ENCODE peak calls at places on chromosomes 11 and 22, in five cellular contexts. One of them, this sample, is unnamed.

GRCh38 chr11:126332221-126332711 is 23.2 kb upstream of the ST3GAL4 start:
- DNase-seq in cardiac fibroblast: peak
- DNase-seq in progenitor cell of endocrine pancreas: no peak
- DNase-seq in HFFc6: peak
- DNase-seq in BE2C: peak
- DNase-seq in this sample: no peak

GRCh38 chr11:27228891-27229290 is 134.1 kb downstream of the CCDC34 start:
- DNase-seq in cardiac fibroblast: no peak
- DNase-seq in progenitor cell of endocrine pancreas: no peak
- DNase-seq in HFFc6: no peak
- DNase-seq in BE2C: no peak
- DNase-seq in this sample: no peak

GRCh38 chr22:33728847-33729246 is 191.4 kb downstream of the LARGE1 start:
- DNase-seq in cardiac fibroblast: no peak
- DNase-seq in progenitor cell of endocrine pancreas: no peak
- DNase-seq in HFFc6: no peak
- DNase-seq in BE2C: no peak
- DNase-seq in this sample: no peak

GRCh38 chr22:41256898-41257260 is 16.1 kb upstream of the CHADL start:
- DNase-seq in cardiac fibroblast: peak
- DNase-seq in progenitor cell of endocrine pancreas: no peak
- DNase-seq in HFFc6: no peak
- DNase-seq in BE2C: no peak
- DNase-seq in this sample: no peak

GRCh38 chr11:94020777-94021615 is at the start of gene HEPHL1:
- DNase-seq in cardiac fibroblast: no peak
- DNase-seq in progenitor cell of endocrine pancreas: no peak
- DNase-seq in HFFc6: peak
- DNase-seq in BE2C: no peak
- DNase-seq in this sample: no peak

GRCh38 chr11:56819916-56820315 is 71.4 kb upstream of the OR9G4 start:
- DNase-seq in cardiac fibroblast: no peak
- DNase-seq in progenitor cell of endocrine pancreas: no peak
- DNase-seq in HFFc6: no peak
- DNase-seq in BE2C: no peak
- DNase-seq in this sample: no peak

GRCh38 chr11:9760180-9760550 is 96.3 kb downstream of the SWAP70 start:
- DNase-seq in cardiac fibroblast: peak
- DNase-seq in progenitor cell of endocrine pancreas: no peak
- DNase-seq in HFFc6: peak
- DNase-seq in BE2C: no peak
- DNase-seq in this sample: peak

GRCh38 chr11:133950874-133951483 is 5.8 kb downstream of the IGSF9B start:
- DNase-seq in cardiac fibroblast: no peak
- DNase-seq in progenitor cell of endocrine pancreas: no peak
- DNase-seq in HFFc6: no peak
- DNase-seq in BE2C: peak
- DNase-seq in this sample: no peak

GRCh38 chr11:133508448-133508847 is 23.9 kb downstream of the OPCML start:
- DNase-seq in cardiac fibroblast: no peak
- DNase-seq in progenitor cell of endocrine pancreas: no peak
- DNase-seq in HFFc6: no peak
- DNase-seq in BE2C: no peak
- DNase-seq in this sample: no peak

GRCh38 chr11:9039194-9039593 is 35.4 kb upstream of the NRIP3 start:
- DNase-seq in cardiac fibroblast: peak
- DNase-seq in progenitor cell of endocrine pancreas: no peak
- DNase-seq in HFFc6: no peak
- DNase-seq in BE2C: no peak
- DNase-seq in this sample: no peak

GRCh38 chr11:133966924-133967598 is 10.3 kb upstream of the IGSF9B start:
- DNase-seq in cardiac fibroblast: no peak
- DNase-seq in progenitor cell of endocrine pancreas: no peak
- DNase-seq in HFFc6: no peak
- DNase-seq in BE2C: no peak
- DNase-seq in this sample: no peak

GRCh38 chr11:14907411-14908213 is 15.6 kb upstream of the CYP2R1 start:
- DNase-seq in cardiac fibroblast: peak
- DNase-seq in progenitor cell of endocrine pancreas: peak
- DNase-seq in HFFc6: peak
- DNase-seq in BE2C: peak
- DNase-seq in this sample: no peak

GRCh38 chr11:30346068-30346688 is 23.3 kb downstream of the ARL14EP start:
- DNase-seq in cardiac fibroblast: peak
- DNase-seq in progenitor cell of endocrine pancreas: no peak
- DNase-seq in HFFc6: peak
- DNase-seq in BE2C: no peak
- DNase-seq in this sample: peak
- TF ChIP-seq CTCF in cardiac fibroblast: peak
- TF ChIP-seq CTCF in progenitor cell of endocrine pancreas: peak
- TF ChIP-seq CTCF in HFFc6: peak
- TF ChIP-seq CTCF in BE2C: peak
- TF ChIP-seq CTCF in this sample: peak

GRCh38 chr11:66953431-66953833 is 4.8 kb downstream of the PC start:
- DNase-seq in cardiac fibroblast: no peak
- DNase-seq in progenitor cell of endocrine pancreas: no peak
- DNase-seq in HFFc6: no peak
- DNase-seq in BE2C: peak
- DNase-seq in this sample: no peak

GRCh38 chr11:66957971-66958231 is 282 bp downstream of the PC start:
- DNase-seq in cardiac fibroblast: no peak
- DNase-seq in progenitor cell of endocrine pancreas: no peak
- DNase-seq in HFFc6: no peak
- DNase-seq in BE2C: no peak
- DNase-seq in this sample: no peak

GRCh38 chr11:66958232-66958955 is at the start of gene PC:
- DNase-seq in cardiac fibroblast: peak
- DNase-seq in progenitor cell of endocrine pancreas: peak
- DNase-seq in HFFc6: peak
- DNase-seq in BE2C: peak
- DNase-seq in this sample: peak

GRCh38 chr11:66958956-66959274 is 732 bp upstream of the PC start:
- DNase-seq in cardiac fibroblast: no peak
- DNase-seq in progenitor cell of endocrine pancreas: no peak
- DNase-seq in HFFc6: no peak
- DNase-seq in BE2C: no peak
- DNase-seq in this sample: no peak

DNA sequence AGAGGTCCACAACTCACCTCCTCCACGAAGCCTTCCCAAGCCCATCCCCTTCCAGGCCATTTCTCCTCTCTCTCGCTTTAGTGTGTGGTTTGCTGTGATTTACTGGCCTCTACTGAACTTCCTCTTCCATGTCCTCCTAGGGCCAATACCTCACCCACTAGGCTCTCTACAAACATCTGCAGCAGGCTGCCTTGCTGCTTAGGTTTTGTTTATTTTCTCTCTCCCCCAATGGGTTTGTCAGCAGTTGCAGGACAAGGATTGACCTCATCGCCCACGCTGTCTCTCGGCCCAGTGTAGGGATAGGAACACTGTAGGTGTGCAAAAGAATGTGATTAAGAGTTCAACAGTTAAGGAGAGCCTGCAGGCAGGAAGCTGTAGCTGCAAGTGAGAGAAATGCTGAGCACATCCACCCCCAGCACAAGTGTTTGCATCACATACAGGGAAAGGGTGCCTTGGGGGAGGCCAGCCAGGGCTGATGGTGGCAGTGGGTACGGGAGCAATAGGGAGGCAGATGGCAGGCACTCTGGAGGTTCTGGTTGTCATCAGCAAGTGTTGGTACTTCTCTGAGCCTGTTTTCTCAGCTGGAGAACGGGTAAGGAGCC is 1.4 kb downstream of the PC start:
- DNase-seq in cardiac fibroblast: peak
- DNase-seq in progenitor cell of endocrine pancreas: no peak
- DNase-seq in HFFc6: peak
- DNase-seq in BE2C: no peak
- DNase-seq in this sample: no peak
- TF ChIP-seq CTCF in cardiac fibroblast: peak
- TF ChIP-seq CTCF in progenitor cell of endocrine pancreas: peak
- TF ChIP-seq CTCF in HFFc6: peak
- TF ChIP-seq CTCF in BE2C: no peak
- TF ChIP-seq CTCF in this sample: peak

GRCh38 chr11:120172054-120172881 is 34.4 kb upstream of the TRIM29 start:
- DNase-seq in cardiac fibroblast: peak
- DNase-seq in progenitor cell of endocrine pancreas: peak
- DNase-seq in HFFc6: peak
- DNase-seq in BE2C: peak
- DNase-seq in this sample: no peak
- TF ChIP-seq CTCF in cardiac fibroblast: peak
- TF ChIP-seq CTCF in progenitor cell of endocrine pancreas: peak
- TF ChIP-seq CTCF in HFFc6: peak
- TF ChIP-seq CTCF in BE2C: peak
- TF ChIP-seq CTCF in this sample: peak

GRCh38 chr11:87286338-87286737 is 248.6 kb downstream of the TMEM135 start:
- DNase-seq in cardiac fibroblast: no peak
- DNase-seq in progenitor cell of endocrine pancreas: no peak
- DNase-seq in HFFc6: no peak
- DNase-seq in BE2C: no peak
- DNase-seq in this sample: no peak

GRCh38 chr11:87280143-87280542 is 242.4 kb downstream of the TMEM135 start:
- DNase-seq in cardiac fibroblast: no peak
- DNase-seq in progenitor cell of endocrine pancreas: no peak
- DNase-seq in HFFc6: no peak
- DNase-seq in BE2C: no peak
- DNase-seq in this sample: no peak

GRCh38 chr11:87284306-87284705 is 246.6 kb downstream of the TMEM135 start:
- DNase-seq in cardiac fibroblast: no peak
- DNase-seq in progenitor cell of endocrine pancreas: no peak
- DNase-seq in HFFc6: no peak
- DNase-seq in BE2C: no peak
- DNase-seq in this sample: no peak

GRCh38 chr11:87281496-87281895 is 243.8 kb downstream of the TMEM135 start:
- DNase-seq in cardiac fibroblast: peak
- DNase-seq in progenitor cell of endocrine pancreas: no peak
- DNase-seq in HFFc6: peak
- DNase-seq in BE2C: no peak
- DNase-seq in this sample: peak
- TF ChIP-seq CTCF in cardiac fibroblast: peak
- TF ChIP-seq CTCF in progenitor cell of endocrine pancreas: no peak
- TF ChIP-seq CTCF in HFFc6: peak
- TF ChIP-seq CTCF in BE2C: no peak
- TF ChIP-seq CTCF in this sample: peak